ENCODE peak calls at places on chromosomes 16 and 17, in ten cellular contexts. D is effector memory CD8-positive, alpha-beta T cell; S is Ammon's horn; V is H54; M is H4; C is endothelial cell; Q is ELF-1; I is activated CD4-positive, alpha-beta T cell treated with anti-CD3 and anti-CD28 coated beads, Interleukin-2, amount 50 U/mL, for 4 hours; X is mucosa of gallbladder; K is AG10803. W is an unnamed sample.

GRCh38 chr17:9768381-9768934 is 22.9 kb downstream of the DHRS7C start:
- DNase-seq in M (peak), X (no peak), Q (peak), K (peak), S (no peak), I (no peak), V (peak), C (no peak), D (no peak), W (no peak)

GRCh38 chr16:67975321-67976105 is 4.8 kb downstream of the DPEP3 start:
- DNase-seq in M (no peak), K (no peak), D (no peak), X (no peak), S (no peak), C (no peak), V (no peak), I (no peak), Q (no peak), W (no peak)

GRCh38 chr16:72959301-72959996 is 88.5 kb downstream of the ZFHX3 start:
- DNase-seq in V (no peak), M (no peak), C (no peak), Q (no peak), I (no peak), K (no peak), X (no peak), D (no peak), S (no peak), W (no peak)

GRCh38 chr16:57959121-57959520 is 11.8 kb downstream of the CNGB1 start:
- DNase-seq in K (no peak), D (no peak), S (no peak), Q (no peak), I (no peak), C (no peak), M (no peak), X (no peak), V (no peak), W (no peak)

GRCh38 chr17:14214271-14214670 is 22.4 kb downstream of the CDRT15 start:
- DNase-seq in V (no peak), I (no peak), X (no peak), M (no peak), S (no peak), D (no peak), Q (no peak), C (no peak), K (peak), W (no peak)

GRCh38 chr17:60557805-60558204 is 31.8 kb upstream of the APPBP2 start:
- DNase-seq in D (no peak), S (no peak), V (no peak), X (no peak), K (no peak), C (no peak), Q (no peak), I (no peak), M (no peak), W (no peak)

GRCh38 chr17:75404223-75404738 is 1.2 kb downstream of the GRB2 start:
- DNase-seq in V (peak), I (peak), D (peak), M (peak), K (peak), S (peak), Q (peak), C (peak), X (peak), W (peak)

GRCh38 chr17:11899494-11899893 is 97.8 kb downstream of the ZNF18 start:
- DNase-seq in K (no peak), C (no peak), D (no peak), I (no peak), X (no peak), Q (peak), M (no peak), S (peak), V (no peak), W (no peak)

GRCh38 chr16:80105160-80105559 is 435.6 kb upstream of the DYNLRB2 start:
- DNase-seq in X (no peak), D (no peak), Q (no peak), C (no peak), K (peak), V (no peak), I (no peak), S (no peak), M (no peak), W (no peak)

GRCh38 chr17:43105146-43105545 is 20.0 kb downstream of the BRCA1 start:
- DNase-seq in V (no peak), D (no peak), X (no peak), Q (no peak), K (no peak), C (no peak), I (no peak), S (no peak), M (no peak), W (no peak)

GRCh38 chr16:19830902-19831555 is 53.6 kb downstream of the GPRC5B start:
- DNase-seq in I (no peak), D (no peak), V (no peak), M (no peak), K (no peak), X (no peak), Q (no peak), C (no peak), S (no peak), W (no peak)

GRCh38 chr17:36608794-36609497 is 7.6 kb downstream of the MRM1 start:
- DNase-seq in C (peak), K (peak), S (peak), Q (peak), V (no peak), D (no peak), X (peak), I (no peak), M (no peak), W (no peak)

GRCh38 chr17:74132354-74132753 is 71.1 kb upstream of the RPL38 start:
- DNase-seq in X (no peak), M (no peak), C (no peak), V (no peak), D (no peak), Q (no peak), I (no peak), K (no peak), S (no peak), W (no peak)

GRCh38 chr16:66515543-66516171 is 34.3 kb downstream of the TK2 start:
- DNase-seq in D (no peak), I (no peak), V (no peak), M (peak), X (peak), S (peak), K (peak), Q (peak), C (peak), W (no peak)

GRCh38 chr16:89092013-89092412 is 1.6 kb upstream of the ACSF3 start:
- DNase-seq in K (no peak), X (no peak), Q (no peak), V (no peak), C (no peak), M (no peak), D (no peak), I (no peak), S (no peak), W (no peak)

GRCh38 chr17:46266656-46267544 is 28.0 kb upstream of the LRRC37A start:
- DNase-seq in M (peak), S (peak), Q (peak), V (peak), I (peak), X (peak), C (peak), D (peak), K (peak), W (peak)

GRCh38 chr17:75776399-75777242 is 8.0 kb upstream of the UNK start:
- DNase-seq in S (peak), Q (peak), C (no peak), D (no peak), V (no peak), I (no peak), K (peak), X (no peak), M (peak), W (no peak)

GRCh38 chr16:58628845-58629680 is 563 bp downstream of the CNOT1 start:
- DNase-seq in X (peak), M (no peak), K (peak), D (peak), Q (peak), V (no peak), C (peak), I (peak), S (peak), W (peak)

GRCh38 chr17:59893617-59894100 is 738 bp downstream of the RPS6KB1 start:
- DNase-seq in V (peak), K (peak), S (peak), X (peak), Q (peak), D (no peak), I (peak), M (no peak), C (peak), W (no peak)

GRCh38 chr17:74605361-74605760 is 13.3 kb upstream of the CD300LD start:
- DNase-seq in C (no peak), I (no peak), Q (peak), D (no peak), M (peak), S (no peak), V (peak), K (peak), X (peak), W (no peak)

GRCh38 chr17:335691-336090 is 16.9 kb downstream of the RPH3AL start:
- DNase-seq in X (no peak), S (no peak), Q (peak), V (no peak), D (no peak), M (no peak), C (no peak), K (no peak), I (no peak), W (no peak)

GRCh38 chr16:3094289-3095027 is 4.6 kb downstream of the ZSCAN10 start:
- DNase-seq in C (peak), I (peak), X (peak), K (peak), V (peak), D (peak), S (no peak), M (peak), Q (peak), W (peak)

GRCh38 chr17:10875984-10876555 is 38.2 kb upstream of the PIRT start:
- DNase-seq in S (peak), D (no peak), I (no peak), X (peak), V (peak), C (peak), Q (peak), K (peak), M (peak), W (peak)

GRCh38 chr17:70345061-70345460 is 175.7 kb downstream of the KCNJ2 start:
- DNase-seq in D (no peak), S (no peak), C (no peak), X (no peak), V (no peak), K (no peak), Q (no peak), I (no peak), M (no peak), W (no peak)

GRCh38 chr17:73201215-73202069 is 8.6 kb downstream of the COG1 start:
- DNase-seq in X (no peak), V (no peak), S (no peak), D (no peak), M (no peak), I (no peak), K (no peak), C (no peak), Q (no peak), W (no peak)

GRCh38 chr16:84268661-84269060 is 26.0 kb upstream of the WFDC1 start:
- DNase-seq in C (no peak), Q (no peak), D (no peak), X (no peak), S (no peak), V (no peak), K (no peak), I (no peak), M (no peak), W (no peak)

GRCh38 chr17:42018339-42018738 is 1.1 kb upstream of the DNAJC7 start:
- DNase-seq in K (no peak), C (no peak), V (no peak), I (no peak), X (no peak), S (no peak), M (no peak), D (no peak), Q (peak), W (no peak)

GRCh38 chr16:3066440-3066748 is 954 bp downstream of the IL32 start:
- DNase-seq in S (no peak), M (no peak), Q (no peak), D (no peak), C (no peak), K (no peak), V (no peak), I (no peak), X (no peak), W (no peak)

GRCh38 chr17:68456529-68457167 is 648 bp downstream of the WIPI1 start:
- DNase-seq in I (no peak), K (peak), D (no peak), M (peak), V (peak), S (peak), Q (peak), X (peak), C (peak), W (peak)